ENCODE peak calls at places on chromosomes 7 and 10, in nine cellular contexts. Z is RWPE2; D is cardiac fibroblast; T is foreskin fibroblast; R is heart right ventricle; A is ovary; J is CD8-positive, alpha-beta T cell; L is natural killer cell; V is prostate gland. E is an unnamed sample.
A peak's percentile ranks its signal among the peaks of the same experiment; 100 is the strongest.

GRCh38 chr7:1917221-1918062 is 247.4 kb downstream of the ELFN1 start:
- DNase-seq in V (no peak), L (no peak), A (no peak), R (peak; percentile 17), D (no peak), Z (no peak), T (peak; percentile 26), J (peak; percentile 15), E (no peak)

GRCh38 chr10:91247360-91248111 is 27.1 kb downstream of the PCGF5 start:
- DNase-seq in Z (no peak), J (no peak), V (no peak), L (no peak), A (no peak), T (peak; percentile 53), R (no peak), D (peak; percentile 60), E (no peak)

GRCh38 chr7:151695856-151696555 is 176.3 kb upstream of the RHEB start:
- DNase-seq in D (no peak), L (no peak), R (no peak), J (no peak), V (peak; percentile 44), Z (no peak), A (no peak), T (no peak), E (no peak)

GRCh38 chr7:19413444-19413965 is 268.3 kb upstream of the FERD3L start:
- DNase-seq in V (no peak), A (no peak), R (no peak), D (no peak), Z (no peak), T (no peak), L (no peak), J (no peak), E (no peak)

GRCh38 chr10:17171131-17171530 is 30.3 kb downstream of the TRDMT1 start:
- DNase-seq in R (no peak), Z (no peak), T (no peak), D (peak; percentile 19), A (peak; percentile 20), J (no peak), V (no peak), L (no peak), E (no peak)

GRCh38 chr7:79531116-79531515 is 77.6 kb upstream of the MAGI2 start:
- DNase-seq in L (no peak), R (no peak), A (no peak), J (no peak), Z (no peak), T (no peak), D (no peak), V (no peak), E (no peak)

GRCh38 chr7:47091141-47091540 is 490.8 kb downstream of the TNS3 start:
- DNase-seq in J (no peak), D (peak; percentile 33), T (peak; percentile 47), A (no peak), R (no peak), V (no peak), Z (no peak), L (no peak), E (no peak)

GRCh38 chr10:373516-374309 is 238.5 kb downstream of the ZMYND11 start:
- DNase-seq in A (peak; percentile 46), D (peak; percentile 69), T (peak; percentile 73), V (peak; percentile 33), J (no peak), L (no peak), Z (no peak), R (no peak), E (no peak)

GRCh38 chr7:33650828-33651227 is 254.5 kb upstream of the BMPER start:
- DNase-seq in T (peak; percentile 61), A (no peak), R (no peak), L (no peak), V (no peak), Z (no peak), D (no peak), J (no peak), E (no peak)

GRCh38 chr7:149422914-149423285 is 38.0 kb downstream of the ZNF777 start:
- DNase-seq in A (no peak), Z (no peak), T (peak; percentile 10), J (peak; percentile 30), D (no peak), R (peak; percentile 43), V (no peak), L (peak; percentile 29), E (no peak)

GRCh38 chr7:153432056-153432455 is 620.1 kb upstream of the DPP6 start:
- DNase-seq in L (no peak), Z (no peak), A (no peak), J (no peak), V (no peak), R (no peak), T (no peak), D (no peak), E (no peak)

GRCh38 chr7:153430931-153431330 is 621.3 kb upstream of the DPP6 start:
- DNase-seq in V (no peak), R (no peak), J (no peak), D (no peak), A (no peak), T (no peak), L (no peak), Z (no peak), E (no peak)

DNA sequence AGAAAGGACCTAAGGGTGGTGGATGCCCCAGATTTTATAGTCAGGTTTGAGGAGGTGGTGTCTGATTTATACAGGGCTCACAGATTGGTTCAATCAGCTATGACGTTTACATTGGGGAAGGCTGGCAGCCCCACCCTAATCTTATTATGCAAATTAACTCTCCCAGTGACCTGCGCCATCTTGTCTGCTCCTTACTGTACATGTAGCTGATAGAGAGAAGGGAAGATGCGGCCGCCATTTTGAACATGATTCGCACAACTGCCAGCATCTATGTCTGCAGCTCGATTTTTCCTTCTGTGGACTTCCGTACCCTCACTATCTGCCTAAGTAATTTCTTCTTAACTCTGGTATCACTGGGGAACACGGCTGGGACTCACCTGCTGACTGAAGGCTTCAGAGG is 619.0 kb upstream of the DPP6 start:
- DNase-seq in A (no peak), T (no peak), L (no peak), V (no peak), Z (no peak), D (no peak), R (no peak), J (no peak), E (no peak)
- TF ChIP-seq CTCF in A (no peak), T (no peak), L (no peak), V (no peak), Z (no peak), D (no peak), R (no peak), J (no peak), E (no peak)

GRCh38 chr10:31320598-31321211 is 1.7 kb downstream of the ZEB1 start:
- DNase-seq in T (peak; percentile 64), Z (no peak), R (peak; percentile 57), V (no peak), D (peak; percentile 65), L (peak; percentile 22), J (peak; percentile 51), A (peak; percentile 12), E (no peak)

GRCh38 chr10:31320179-31320597 is 1.2 kb downstream of the ZEB1 start:
- DNase-seq in R (peak; percentile 50), V (no peak), L (peak; percentile 31), A (peak; percentile 48), J (peak; percentile 63), D (peak; percentile 56), Z (no peak), T (no peak), E (peak; percentile 47)

GRCh38 chr10:31321396-31321941 is 2.5 kb downstream of the ZEB1 start:
- DNase-seq in A (no peak), J (peak; percentile 83), Z (no peak), V (no peak), D (peak; percentile 47), R (no peak), T (peak; percentile 21), L (no peak), E (no peak)

GRCh38 chr10:31319602-31320178 is 674 bp downstream of the ZEB1 start:
- DNase-seq in D (no peak), J (no peak), V (no peak), A (no peak), T (peak; percentile 37), Z (no peak), L (no peak), R (no peak), E (no peak)

GRCh38 chr10:31322647-31323046 is 3.6 kb downstream of the ZEB1 start:
- DNase-seq in D (peak; percentile 56), T (peak; percentile 39), R (no peak), L (no peak), J (no peak), A (no peak), Z (no peak), V (no peak), E (no peak)
- TF ChIP-seq CTCF in D (peak; percentile 41), T (peak; percentile 46), R (peak; percentile 64), L (no peak), J (no peak), A (no peak), Z (peak; percentile 10), V (no peak), E (no peak)

GRCh38 chr7:72278550-72278949 is 133.6 kb downstream of the CALN1 start:
- DNase-seq in L (no peak), J (no peak), T (no peak), A (no peak), D (no peak), R (no peak), Z (no peak), V (no peak), E (no peak)

GRCh38 chr7:72286486-72286885 is 125.7 kb downstream of the CALN1 start:
- DNase-seq in R (no peak), Z (no peak), V (no peak), A (no peak), J (no peak), L (no peak), D (no peak), T (no peak), E (no peak)

GRCh38 chr7:72275412-72276070 is 136.6 kb downstream of the CALN1 start:
- DNase-seq in T (no peak), R (no peak), A (no peak), L (no peak), Z (no peak), J (no peak), V (no peak), D (no peak), E (no peak)

GRCh38 chr7:72283309-72283708 is 128.8 kb downstream of the CALN1 start:
- DNase-seq in V (no peak), A (no peak), R (no peak), T (no peak), J (no peak), D (no peak), L (no peak), Z (no peak), E (no peak)

DNA sequence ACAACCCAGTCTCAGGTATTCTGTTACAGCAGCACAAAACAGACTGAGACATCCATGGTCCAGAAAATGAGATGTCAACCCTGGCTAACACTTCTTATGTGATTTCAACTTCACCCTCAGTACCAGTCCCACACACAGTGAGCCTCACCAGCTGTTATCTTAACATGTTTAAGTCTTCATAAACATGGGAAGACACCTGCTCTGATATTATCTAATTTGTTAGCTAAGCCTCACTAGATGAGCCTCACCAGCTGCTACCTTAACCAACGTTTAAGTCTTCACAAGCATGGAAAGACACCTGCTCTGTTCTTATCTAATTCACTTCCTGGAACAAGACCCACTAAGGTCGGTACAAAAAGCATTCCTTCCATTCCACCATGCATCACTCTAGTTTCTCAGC is 130.8 kb downstream of the CALN1 start:
- DNase-seq in A (no peak), Z (no peak), V (no peak), L (no peak), R (no peak), T (no peak), J (no peak), D (no peak), E (no peak)
- TF ChIP-seq CTCF in A (no peak), Z (no peak), V (no peak), L (no peak), R (no peak), T (no peak), J (no peak), D (no peak), E (no peak)

GRCh38 chr10:74825371-74826141 is 844 bp upstream of the KAT6B start:
- DNase-seq in Z (no peak), J (peak; percentile 56), L (peak; percentile 55), T (peak; percentile 73), D (no peak), A (no peak), V (no peak), R (peak; percentile 68), E (peak; percentile 51)
- TF ChIP-seq CTCF in Z (no peak), J (no peak), L (no peak), T (no peak), D (no peak), A (no peak), V (no peak), R (no peak), E (no peak)

E was measured in CD14-positive monocyte.